ENCODE peak calls at places on chromosomes 3 and 15, in four cellular contexts. B, R, Y and X are unnamed samples.

GRCh38 chr3:14570089-14570488 is 29.9 kb upstream of the GRIP2 start:
- DNase-seq in R (no peak), B (no peak), Y (no peak), X (no peak)

GRCh38 chr15:74786659-74787165 is 4.8 kb downstream of the CSK start:
- DNase-seq in R (no peak), Y (no peak), B (no peak), X (no peak)

GRCh38 chr15:78256044-78256437 is 8.3 kb upstream of the DNAJA4 start:
- DNase-seq in R (no peak), B (no peak), Y (no peak), X (no peak)

GRCh38 chr15:67086650-67086941 is 21.2 kb downstream of the SMAD3 start:
- DNase-seq in B (no peak), R (no peak), Y (no peak), X (no peak)

GRCh38 chr3:57791245-57791644 is 35.1 kb downstream of the SLMAP start:
- DNase-seq in Y (no peak), R (no peak), B (no peak), X (no peak)

GRCh38 chr15:69160976-69161877 is 792 bp downstream of the GLCE start:
- DNase-seq in R (peak; percentile 79), Y (no peak), B (no peak), X (no peak)

GRCh38 chr3:96863129-96863740 is 48.8 kb downstream of the EPHA6 start:
- DNase-seq in R (peak; percentile 60), B (no peak), Y (peak; percentile 1), X (no peak)

GRCh38 chr15:39575180-39575579 is 5.7 kb upstream of the THBS1 start:
- DNase-seq in Y (no peak), B (no peak), R (no peak), X (no peak)

GRCh38 chr3:31562525-31562924 is 29.8 kb downstream of the STT3B start:
- DNase-seq in B (peak; percentile 14), R (peak; percentile 92), Y (no peak), X (no peak)

GRCh38 chr3:176296066-176296597 is 901.1 kb downstream of the TBL1XR1 start:
- DNase-seq in R (no peak), Y (no peak), B (no peak), X (no peak)

GRCh38 chr3:10935846-10936631 is 56.5 kb upstream of the SLC6A1 start:
- DNase-seq in Y (no peak), B (no peak), R (no peak), X (no peak)

GRCh38 chr3:127151992-127152391 is 40.9 kb upstream of the PRR23E start:
- DNase-seq in R (no peak), B (no peak), Y (no peak), X (no peak)

GRCh38 chr3:141257971-141258370 is 26.3 kb downstream of the PXYLP1 start:
- DNase-seq in B (no peak), Y (no peak), R (peak; percentile 38), X (no peak)

GRCh38 chr3:192897005-192897404 is 20.7 kb downstream of the MB21D2 start:
- DNase-seq in B (no peak), Y (no peak), R (no peak), X (no peak)

GRCh38 chr3:62987721-62988120 is 112.5 kb upstream of the CADPS start:
- DNase-seq in R (no peak), B (no peak), Y (no peak), X (no peak)

GRCh38 chr3:100833483-100833882 is 124.2 kb downstream of the TFG start:
- DNase-seq in Y (no peak), R (no peak), B (no peak), X (no peak)

GRCh38 chr3:16482194-16482769 is 31.2 kb downstream of the RFTN1 start:
- DNase-seq in R (no peak), B (no peak), Y (no peak), X (no peak)

GRCh38 chr15:87846746-87847145 is 409.8 kb downstream of the NTRK3 start:
- DNase-seq in B (no peak), Y (no peak), R (no peak), X (no peak)

GRCh38 chr3:173397161-173398110 is at the start of gene NLGN1:
- DNase-seq in R (peak; percentile 88), Y (no peak), B (no peak), X (no peak)

GRCh38 chr3:111315911-111316310 is 226.1 kb upstream of the CD96 start:
- DNase-seq in R (no peak), Y (no peak), B (no peak), X (no peak)

GRCh38 chr3:118882353-118882947 is 152.2 kb downstream of the IGSF11 start:
- DNase-seq in B (peak; percentile 58), Y (peak; percentile 14), R (peak; percentile 91), X (no peak)

GRCh38 chr3:172202797-172203196 is 163.4 kb downstream of the FNDC3B start:
- DNase-seq in B (no peak), R (no peak), Y (no peak), X (no peak)

GRCh38 chr15:68418611-68419161 is 13.3 kb downstream of the ITGA11 start:
- DNase-seq in Y (no peak), R (peak; percentile 42), B (no peak), X (no peak)

GRCh38 chr3:23608650-23609049 is 197.1 kb upstream of the UBE2E1 start:
- DNase-seq in R (peak; percentile 58), B (no peak), Y (no peak), X (no peak)

GRCh38 chr15:39228889-39229288 is 352.0 kb upstream of the THBS1 start:
- DNase-seq in R (no peak), Y (no peak), B (no peak), X (no peak)

GRCh38 chr3:135217730-135218129 is 422.7 kb downstream of the EPHB1 start:
- DNase-seq in B (no peak), R (no peak), Y (no peak), X (no peak)

GRCh38 chr15:41817781-41818180 is 10.1 kb upstream of the JMJD7 start:
- DNase-seq in B (no peak), Y (no peak), R (no peak), X (no peak)

GRCh38 chr3:17553080-17553479 is 189.4 kb downstream of the TBC1D5 start:
- DNase-seq in Y (no peak), R (no peak), B (no peak), X (no peak)

GRCh38 chr3:12679468-12679867 is 15.6 kb upstream of the RAF1 start:
- DNase-seq in R (no peak), Y (no peak), B (no peak), X (no peak)

GRCh38 chr3:20185364-20185732 is 658 bp downstream of the SGO1 start:
- DNase-seq in R (peak; percentile 45), Y (no peak), B (no peak), X (no peak)

GRCh38 chr15:69086427-69087205 is 72.1 kb downstream of the NOX5 start:
- DNase-seq in R (peak; percentile 71), B (no peak), Y (no peak), X (no peak)

GRCh38 chr3:107520535-107520934 is 2.2 kb upstream of the BBX start:
- DNase-seq in B (no peak), R (no peak), Y (no peak), X (no peak)

GRCh38 chr3:101574388-101575156 is 592 bp downstream of the PCNP start:
- DNase-seq in B (no peak), R (no peak), Y (peak; percentile 24), X (no peak)

DNA sequence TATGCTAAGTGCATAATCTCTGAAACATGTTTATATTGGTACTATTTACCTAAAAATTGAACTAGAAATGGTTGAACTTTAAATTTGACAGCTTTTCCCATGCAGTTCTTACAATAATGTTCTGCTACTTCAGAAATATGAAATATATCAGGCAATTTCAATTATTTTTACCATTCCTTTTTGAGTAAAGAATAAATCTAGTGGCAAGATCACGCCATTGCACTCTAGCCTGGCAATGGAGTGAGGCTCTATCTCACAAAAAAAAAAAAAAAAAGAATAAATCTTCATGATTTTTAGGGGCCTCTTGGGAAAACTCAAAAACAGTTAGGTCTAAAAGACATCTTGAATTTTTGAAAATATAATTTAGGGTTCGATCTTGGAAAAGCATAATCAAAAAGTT is 10.6 kb upstream of the DNAAF4 start:
- DNase-seq in Y (no peak), R (no peak), B (no peak), X (no peak)
- TF ChIP-seq CTCF in Y (peak; percentile 1), R (peak; percentile 69), B (no peak), X (no peak)

DNA sequence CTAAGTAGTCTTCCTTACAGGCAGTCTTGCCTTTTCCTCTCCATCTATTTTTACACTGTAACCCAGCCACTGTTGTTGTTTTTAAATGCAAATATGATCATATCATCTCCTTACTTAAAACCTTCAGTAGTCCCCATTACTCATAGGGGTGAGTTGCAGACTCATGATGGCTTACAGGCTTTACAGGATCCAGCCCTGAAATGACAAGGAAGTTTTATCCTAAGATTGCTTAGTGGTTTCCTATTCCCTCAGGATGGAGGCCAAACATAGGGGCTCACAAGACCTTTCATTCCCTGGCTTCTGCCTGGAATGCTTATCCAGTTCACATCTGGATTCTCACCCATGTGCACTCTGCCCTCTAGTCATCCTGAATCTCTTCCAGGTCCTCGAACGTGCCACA is 27.7 kb upstream of the PCOLCE2 start:
- DNase-seq in R (no peak), Y (no peak), B (no peak), X (no peak)
- TF ChIP-seq CTCF in R (no peak), Y (no peak), B (no peak), X (no peak)

GRCh38 chr3:53161820-53162671 is 1.0 kb downstream of the PRKCD start:
- DNase-seq in R (peak; percentile 80), B (no peak), Y (no peak), X (no peak)

GRCh38 chr3:53161345-53161819 is 373 bp downstream of the PRKCD start:
- DNase-seq in B (no peak), Y (no peak), R (no peak), X (no peak)

GRCh38 chr3:53159415-53160135 is 1.4 kb upstream of the PRKCD start:
- DNase-seq in R (peak; percentile 84), Y (no peak), B (no peak), X (no peak)

GRCh38 chr3:53160335-53160659 is 712 bp upstream of the PRKCD start:
- DNase-seq in R (no peak), B (no peak), Y (no peak), X (no peak)

GRCh38 chr3:53160660-53161344 is at the start of gene PRKCD:
- DNase-seq in B (peak; percentile 69), Y (no peak), R (peak; percentile 93), X (peak; percentile 93)
- TF ChIP-seq CTCF in B (peak; percentile 11), Y (no peak), R (peak; percentile 75), X (no peak)

GRCh38 chr3:49013738-49014660 is 4.4 kb downstream of the DALRD3 start:
- DNase-seq in Y (no peak), R (peak; percentile 95), B (peak; percentile 26), X (no peak)
- TF ChIP-seq CTCF in Y (peak; percentile 74), R (peak; percentile 86), B (peak; percentile 26), X (peak; percentile 26)

DNA sequence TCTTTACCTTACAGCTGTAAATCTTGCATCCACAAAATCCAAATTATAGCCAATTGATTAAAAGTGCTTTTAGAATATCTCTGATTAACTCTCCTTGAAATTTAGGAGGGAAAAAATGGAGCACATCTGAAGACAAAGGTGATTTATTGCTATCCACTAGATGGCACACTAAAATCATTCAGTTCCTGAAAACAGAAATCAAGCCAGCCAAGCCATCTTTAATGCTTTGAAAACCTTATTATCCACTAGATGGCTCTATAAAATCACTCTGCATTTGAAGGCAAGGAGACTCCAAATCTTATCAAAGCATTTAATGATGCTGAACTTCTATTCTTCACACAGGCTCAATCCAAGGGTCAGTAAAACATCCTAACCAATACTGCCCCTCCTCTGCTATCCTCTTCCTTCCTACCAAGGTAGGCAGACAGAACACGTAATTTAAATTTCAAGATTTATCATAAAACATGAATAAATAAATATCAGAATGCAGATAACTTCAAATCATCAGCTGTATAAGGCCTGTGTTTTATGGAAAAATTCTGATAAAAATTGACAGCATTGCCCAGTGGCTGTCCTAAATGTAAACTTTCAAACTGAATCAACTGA is 48.4 kb downstream of the GOLIM4 start:
- DNase-seq in R (no peak), B (no peak), Y (peak; percentile 76), X (no peak)
- TF ChIP-seq CTCF in R (peak; percentile 84), B (peak; percentile 46), Y (peak; percentile 55), X (peak; percentile 98)